ENCODE peak calls at places on chromosome 14, in eight cellular contexts. D, V, C, I, B, W, Z and O are unnamed samples.

GRCh38 chr14:26594148-26594547 is 3.7 kb downstream of the NOVA1 start:
- DNase-seq in D (no peak), V (no peak), C (no peak), I (no peak), B (no peak), W (no peak), Z (no peak), O (no peak)

GRCh38 chr14:104979758-104980591 is 1.8 kb upstream of the AHNAK2 start:
- DNase-seq in D (peak; percentile 67), V (peak; percentile 35), C (no peak), I (no peak), B (peak; percentile 77), W (peak; percentile 86), Z (no peak), O (peak; percentile 78)

GRCh38 chr14:73252491-73253322 is 15.4 kb downstream of the PAPLN start:
- DNase-seq in D (no peak), V (no peak), C (no peak), I (no peak), B (no peak), W (no peak), Z (no peak), O (no peak)

GRCh38 chr14:68546839-68547238 is 246.0 kb downstream of the ZFP36L1 start:
- DNase-seq in D (peak; percentile 25), V (no peak), C (no peak), I (no peak), B (no peak), W (no peak), Z (no peak), O (no peak)

GRCh38 chr14:31360919-31361662 is 59.3 kb downstream of the HEATR5A start:
- DNase-seq in D (peak; percentile 4), V (no peak), C (no peak), I (no peak), B (no peak), W (no peak), Z (no peak), O (no peak)

GRCh38 chr14:52327374-52328226 is 13.5 kb downstream of the PTGER2 start:
- DNase-seq in D (no peak), V (no peak), C (no peak), I (no peak), B (no peak), W (no peak), Z (no peak), O (no peak)

GRCh38 chr14:91149462-91149861 is 35.6 kb downstream of the DGLUCY start:
- DNase-seq in D (peak; percentile 82), V (peak; percentile 57), C (peak; percentile 20), I (peak; percentile 50), B (peak; percentile 75), W (peak; percentile 86), Z (peak; percentile 92), O (no peak)

GRCh38 chr14:68401855-68402254 is 391.0 kb downstream of the ZFP36L1 start:
- DNase-seq in D (no peak), V (no peak), C (no peak), I (no peak), B (no peak), W (no peak), Z (no peak), O (no peak)

GRCh38 chr14:26448181-26448855 is 149.5 kb downstream of the NOVA1 start:
- DNase-seq in D (no peak), V (no peak), C (no peak), I (no peak), B (no peak), W (no peak), Z (no peak), O (no peak)

GRCh38 chr14:53331247-53331646 is 178.1 kb upstream of the DDHD1 start:
- DNase-seq in D (no peak), V (no peak), C (no peak), I (no peak), B (no peak), W (no peak), Z (no peak), O (no peak)

GRCh38 chr14:68590233-68590535 is 202.7 kb downstream of the ZFP36L1 start:
- DNase-seq in D (no peak), V (no peak), C (no peak), I (no peak), B (no peak), W (no peak), Z (no peak), O (no peak)

GRCh38 chr14:21093769-21094681 is 4.4 kb downstream of the ZNF219 start:
- DNase-seq in D (no peak), V (no peak), C (no peak), I (no peak), B (no peak), W (no peak), Z (no peak), O (no peak)

GRCh38 chr14:66330916-66331315 is 155.3 kb upstream of the CCDC196 start:
- DNase-seq in D (no peak), V (no peak), C (no peak), I (no peak), B (no peak), W (no peak), Z (no peak), O (no peak)

GRCh38 chr14:61652526-61653262 is 42.6 kb upstream of the HIF1A start:
- DNase-seq in D (no peak), V (no peak), C (no peak), I (no peak), B (no peak), W (no peak), Z (no peak), O (no peak)

GRCh38 chr14:94768521-94769412 is 1.1 kb downstream of the GSC start:
- DNase-seq in D (peak; percentile 13), V (no peak), C (peak; percentile 23), I (no peak), B (no peak), W (peak; percentile 77), Z (no peak), O (no peak)

GRCh38 chr14:82694820-82695219 is 1161.2 kb upstream of the SEL1L start:
- DNase-seq in D (no peak), V (no peak), C (no peak), I (no peak), B (no peak), W (no peak), Z (no peak), O (no peak)

GRCh38 chr14:95310635-95311380 is 8.9 kb downstream of the CLMN start:
- DNase-seq in D (no peak), V (no peak), C (no peak), I (peak; percentile 62), B (no peak), W (no peak), Z (no peak), O (no peak)

GRCh38 chr14:35159742-35160409 is 37.5 kb downstream of the PRORP start:
- DNase-seq in D (peak; percentile 88), V (no peak), C (no peak), I (no peak), B (no peak), W (no peak), Z (peak; percentile 94), O (no peak)

GRCh38 chr14:35158491-35158890 is 36.1 kb downstream of the PRORP start:
- DNase-seq in D (no peak), V (no peak), C (no peak), I (no peak), B (no peak), W (no peak), Z (no peak), O (no peak)

GRCh38 chr14:35163384-35163783 is 41.0 kb downstream of the PRORP start:
- DNase-seq in D (no peak), V (no peak), C (no peak), I (no peak), B (no peak), W (no peak), Z (no peak), O (no peak)

GRCh38 chr14:35158951-35159653 is 36.8 kb downstream of the PRORP start:
- DNase-seq in D (no peak), V (no peak), C (no peak), I (no peak), B (no peak), W (no peak), Z (peak; percentile 44), O (no peak)

GRCh38 chr14:35161231-35161630 is 38.9 kb downstream of the PRORP start:
- DNase-seq in D (peak; percentile 12), V (no peak), C (no peak), I (no peak), B (no peak), W (no peak), Z (no peak), O (no peak)
- TF ChIP-seq EP300 in D (no peak), V (no peak), C (no peak), I (no peak), B (no peak), W (no peak), Z (no peak), O (no peak)

GRCh38 chr14:101927859-101928258 is 36.5 kb upstream of the DYNC1H1 start:
- DNase-seq in D (no peak), V (peak; percentile 94), C (peak; percentile 73), I (peak; percentile 75), B (peak; percentile 53), W (peak; percentile 96), Z (no peak), O (peak; percentile 93)
- TF ChIP-seq EP300 in D (no peak), V (peak; percentile 89), C (peak; percentile 93), I (peak; percentile 78), B (peak; percentile 83), W (peak; percentile 84), Z (no peak), O (no peak)

GRCh38 chr14:89221109-89221508 is 195.9 kb downstream of the FOXN3 start:
- DNase-seq in D (peak; percentile 5), V (no peak), C (no peak), I (no peak), B (no peak), W (no peak), Z (no peak), O (no peak)

GRCh38 chr14:89219056-89219455 is 198.0 kb downstream of the FOXN3 start:
- DNase-seq in D (no peak), V (no peak), C (no peak), I (no peak), B (no peak), W (no peak), Z (no peak), O (no peak)

GRCh38 chr14:89215166-89215940 is 201.7 kb downstream of the FOXN3 start:
- DNase-seq in D (no peak), V (no peak), C (no peak), I (no peak), B (no peak), W (no peak), Z (no peak), O (no peak)

GRCh38 chr14:89214221-89214965 is 202.6 kb downstream of the FOXN3 start:
- DNase-seq in D (peak; percentile 87), V (no peak), C (no peak), I (peak; percentile 61), B (peak; percentile 96), W (no peak), Z (peak; percentile 86), O (peak; percentile 86)

DNA sequence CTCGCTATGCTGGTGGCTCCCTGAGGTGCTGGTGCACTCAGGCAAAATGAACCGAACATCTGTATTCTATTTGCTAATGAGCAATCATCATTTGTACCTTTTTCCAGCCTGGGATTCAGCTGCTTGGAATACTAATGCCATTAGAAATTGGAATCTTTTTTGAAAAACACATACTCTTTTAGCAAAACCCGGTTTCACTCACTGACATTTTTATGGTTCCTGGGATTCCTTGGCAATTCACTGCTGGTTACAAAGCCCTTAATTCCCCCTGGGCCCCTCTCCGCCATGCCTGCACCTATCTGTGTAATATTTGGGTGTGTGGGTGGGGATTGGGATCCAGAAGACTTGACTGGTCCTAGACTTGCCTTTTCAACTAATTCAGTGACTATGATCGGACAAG is 199.2 kb downstream of the FOXN3 start:
- DNase-seq in D (no peak), V (no peak), C (no peak), I (no peak), B (no peak), W (no peak), Z (no peak), O (no peak)
- TF ChIP-seq EP300 in D (no peak), V (no peak), C (no peak), I (no peak), B (no peak), W (no peak), Z (no peak), O (no peak)

GRCh38 chr14:36515105-36515593 is 4.9 kb downstream of the NKX2-1 start:
- DNase-seq in D (no peak), V (no peak), C (no peak), I (no peak), B (no peak), W (no peak), Z (no peak), O (no peak)
- TF ChIP-seq EP300 in D (no peak), V (no peak), C (no peak), I (no peak), B (no peak), W (no peak), Z (no peak), O (no peak)